ENCODE peak calls at places on chromosomes 7 and 10, in six cellular contexts. R is ascending aorta, Y is HCT116, J is upper lobe of right lung, L is neural progenitor cell, K is spleen. B is an unnamed sample. For H3K36me3, the result is how much of the 10 kb centered on the place peaks cover.

GRCh38 chr10:22606164-22606614 is 108.2 kb downstream of the PIP4K2A start:
- DNase-seq in J (no peak), L (no peak), R (peak), K (peak), Y (no peak), B (no peak)

GRCh38 chr7:84509522-84509921 is 314.9 kb upstream of the SEMA3A start:
- DNase-seq in L (no peak), R (no peak), Y (no peak), J (no peak), K (no peak), B (no peak)

GRCh38 chr10:112967200-112967599 is 17.2 kb downstream of the TCF7L2 start:
- DNase-seq in J (no peak), K (no peak), L (no peak), R (no peak), Y (no peak), B (no peak)

GRCh38 chr10:80196270-80196949 is 8.9 kb downstream of the ANXA11 start:
- DNase-seq in K (peak), R (peak), L (no peak), Y (peak), J (peak), B (peak)

GRCh38 chr10:110681023-110681681 is 37.0 kb downstream of the RBM20 start:
- DNase-seq in R (no peak), L (peak), J (no peak), K (no peak), Y (peak), B (peak)

GRCh38 chr10:119957451-119957850 is 64.9 kb downstream of the SEC23IP start:
- DNase-seq in J (no peak), L (no peak), Y (no peak), K (no peak), R (no peak), B (no peak)

GRCh38 chr7:18770154-18770807 is 274.7 kb downstream of the HDAC9 start:
- DNase-seq in J (no peak), L (no peak), Y (no peak), K (no peak), R (no peak), B (no peak)

GRCh38 chr10:88466786-88467185 is 116.3 kb downstream of the RNLS start:
- DNase-seq in R (no peak), K (no peak), Y (no peak), L (no peak), J (no peak), B (no peak)

GRCh38 chr7:32036557-32036956 is 33.6 kb downstream of the PDE1C start:
- DNase-seq in Y (no peak), J (no peak), L (no peak), R (no peak), K (no peak), B (no peak)

GRCh38 chr7:31741852-31742251 is 54.8 kb downstream of the PPP1R17 start:
- DNase-seq in Y (no peak), L (no peak), R (no peak), K (no peak), J (no peak), B (no peak)

GRCh38 chr10:95275726-95276366 is 15.0 kb downstream of the PDLIM1 start:
- DNase-seq in L (no peak), K (no peak), R (no peak), Y (no peak), J (no peak), B (no peak)

GRCh38 chr10:29648114-29648982 is 13.6 kb upstream of the SVIL start:
- DNase-seq in L (no peak), J (no peak), R (no peak), Y (no peak), K (no peak), B (peak)

GRCh38 chr10:2986341-2986933 is 80.9 kb upstream of the PFKP start:
- DNase-seq in Y (no peak), L (no peak), R (no peak), K (no peak), J (no peak), B (no peak)

GRCh38 chr7:82364671-82365070 is 78.9 kb downstream of the CACNA2D1 start:
- DNase-seq in K (no peak), Y (no peak), L (peak), J (no peak), R (no peak), B (no peak)

GRCh38 chr7:131424219-131424822 is 96.6 kb downstream of the MKLN1 start:
- DNase-seq in L (peak), K (no peak), J (no peak), Y (peak), R (no peak), B (no peak)

DNA sequence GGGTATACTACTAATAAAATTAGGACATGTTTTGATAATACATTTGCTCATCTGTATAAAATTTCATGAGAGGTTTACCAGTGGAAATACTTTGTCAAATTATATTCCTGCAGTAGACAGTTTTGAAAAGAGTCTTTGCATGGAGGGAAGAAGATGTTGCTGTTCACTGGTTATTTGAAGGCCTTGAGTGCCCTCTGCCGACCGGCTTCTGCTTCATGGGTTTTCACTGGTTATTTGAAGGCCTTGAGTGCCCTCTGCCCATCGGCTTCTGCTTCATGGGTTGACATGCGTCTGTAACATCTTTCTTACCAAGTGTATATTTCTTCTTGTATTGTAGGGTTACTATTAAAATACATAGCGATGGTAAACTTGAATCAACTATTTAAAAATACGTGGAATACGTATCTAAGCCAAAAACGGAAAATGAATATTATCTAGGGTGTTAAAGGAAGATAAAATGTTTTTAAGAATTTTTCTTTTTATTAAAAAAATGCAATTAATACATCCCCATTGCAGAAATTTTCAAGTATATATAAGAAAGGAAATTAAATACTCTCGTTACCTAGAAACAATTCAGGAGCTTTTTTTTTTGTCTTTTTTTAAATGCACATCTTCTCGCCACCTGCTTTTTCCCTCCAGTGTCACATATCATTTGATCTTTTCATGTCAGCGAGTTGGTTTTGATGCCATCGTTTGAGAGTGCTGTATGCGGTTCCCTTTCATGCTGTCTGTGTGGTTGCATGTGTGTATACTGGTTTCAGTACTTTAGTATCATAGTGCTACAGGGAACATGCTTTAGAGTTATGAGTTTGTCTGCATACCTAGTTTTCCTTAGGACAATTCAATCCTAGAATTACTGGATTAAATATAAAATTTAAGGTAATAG is 73.4 kb downstream of the SHH start:
- DNase-seq in Y (peak), K (peak), L (peak), J (peak), R (no peak), B (peak)
- TF ChIP-seq CTCF in Y (no peak), K (peak), L (peak), J (peak), R (peak), B (peak)

DNA sequence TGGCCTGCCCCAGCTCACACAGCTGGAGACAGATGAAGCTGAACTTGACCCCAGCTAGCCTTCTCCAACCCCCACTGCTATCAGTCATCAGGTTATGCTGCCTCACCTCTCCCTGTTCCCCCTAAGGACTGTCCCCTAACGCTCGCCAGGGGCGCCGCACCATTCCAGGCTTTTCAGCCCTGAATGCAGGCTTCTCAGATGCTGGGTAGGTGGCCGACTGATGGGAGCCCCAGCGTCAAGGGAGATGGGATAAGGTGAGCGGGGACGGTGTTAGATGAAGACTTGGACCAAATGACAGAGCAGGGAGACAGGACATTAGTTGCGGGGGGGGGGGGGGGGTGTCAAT is 15.8 kb upstream of the OPALIN start:
- DNase-seq in K (no peak), Y (no peak), R (no peak), J (no peak), L (peak), B (no peak)
- H3K4me3 ChIP-seq in K (no peak), Y (no peak), R (peak), J (peak), L (peak), B (no peak)

DNA sequence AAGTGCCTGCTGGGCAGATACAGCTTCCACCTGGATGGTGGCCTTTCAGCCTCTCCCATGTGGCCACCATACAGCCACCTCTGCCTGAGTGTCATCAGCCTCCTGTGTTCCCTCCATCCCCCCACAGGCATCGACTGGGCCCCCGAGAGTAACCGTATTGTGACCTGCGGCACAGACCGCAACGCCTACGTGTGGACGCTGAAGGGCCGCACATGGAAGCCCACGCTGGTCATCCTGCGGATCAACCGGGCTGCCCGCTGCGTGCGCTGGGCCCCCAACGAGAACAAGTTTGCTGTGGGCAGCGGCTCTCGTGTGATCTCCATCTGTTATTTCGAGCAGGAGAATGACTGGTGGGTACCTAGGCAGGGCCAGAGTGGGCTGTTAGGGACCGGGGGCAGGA is 13.4 kb downstream of the ARPC1B start:
- DNase-seq in Y (no peak), J (no peak), R (no peak), L (no peak), K (no peak), B (no peak)
- H3K36me3 ChIP-seq in Y (under half), J (half or more), R (half or more), L (under half), K (under half), B (under half)

DNA sequence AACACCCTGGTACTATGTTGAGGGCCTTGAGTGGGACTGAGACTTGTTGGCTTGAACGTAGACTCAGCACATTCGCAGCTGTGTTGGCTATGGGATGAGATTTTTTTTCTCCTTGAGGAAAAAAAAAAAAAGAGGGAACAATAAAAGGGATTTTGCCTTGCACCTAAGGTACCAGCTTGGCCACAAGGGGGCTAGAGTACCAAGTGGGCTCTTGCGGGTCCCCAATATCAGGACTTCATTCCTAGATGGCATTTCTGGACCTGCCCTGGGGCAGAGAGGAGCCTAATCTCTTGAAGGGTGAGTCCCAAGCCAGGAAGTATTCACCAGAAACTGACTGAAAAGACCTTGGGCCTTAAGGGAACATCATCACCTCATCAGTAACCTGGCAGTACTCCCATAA is 1083.6 kb upstream of the PHF14 start:
- DNase-seq in Y (no peak), J (no peak), L (peak), K (peak), R (no peak), B (peak)
- TF ChIP-seq CTCF in Y (no peak), J (no peak), L (peak), K (no peak), R (no peak), B (no peak)

DNA sequence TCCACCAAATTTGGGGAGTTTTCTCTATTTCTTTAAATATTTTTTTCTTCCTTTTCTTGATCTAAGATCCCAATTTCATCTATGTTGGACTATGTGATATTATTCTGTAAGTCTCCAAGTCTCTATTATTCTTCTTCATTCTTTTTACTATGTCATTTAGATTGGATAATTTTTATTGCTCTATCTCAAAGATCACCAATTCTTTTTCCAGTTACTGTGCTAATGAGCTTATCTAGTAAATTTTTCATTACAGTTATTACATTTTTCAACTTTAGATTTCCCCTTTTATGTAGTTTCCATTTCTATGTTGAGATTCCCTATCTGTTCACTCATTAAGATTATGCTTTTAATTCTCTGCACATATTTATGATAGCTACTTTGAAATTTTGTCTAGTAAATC is 131.6 kb upstream of the NAMPT start:
- DNase-seq in K (no peak), Y (no peak), R (no peak), J (no peak), L (no peak), B (no peak)
- H3K4me3 ChIP-seq in K (no peak), Y (no peak), R (no peak), J (no peak), L (no peak), B (no peak)

GRCh38 chr7:1538544-1539345 is 8.2 kb downstream of the MAFK start:
- DNase-seq in L (no peak), R (no peak), K (no peak), Y (no peak), J (no peak), B (no peak)
- H3K36me3 ChIP-seq in L (under half), R (under half), K (under half), Y (under half), J (under half), B (under half)

B was measured in Caco-2.